ENCODE peak calls at places on chromosomes 11 and 22, in eight cellular contexts. G is neural crest cell, V is brain microvascular endothelial cell, O is dorsolateral prefrontal cortex, A is kidney, I is cardiac fibroblast, E is RWPE1, Z is astrocyte of the spinal cord. L is an unnamed sample.
A peak's percentile ranks its signal among the peaks of the same experiment; 100 is the strongest.

GRCh38 chr11:34650528-34650927 is 29.6 kb downstream of the EHF start:
- DNase-seq in G (no peak), V (no peak), O (no peak), A (no peak), I (peak; percentile 56), E (no peak), Z (peak; percentile 66), L (no peak)

GRCh38 chr11:102842930-102843329 is 479 bp downstream of the MMP3 start:
- DNase-seq in G (no peak), V (no peak), O (no peak), A (no peak), I (no peak), E (no peak), Z (no peak), L (no peak)

GRCh38 chr11:36455658-36456111 is 54.4 kb downstream of the TRAF6 start:
- DNase-seq in G (peak; percentile 16), V (peak; percentile 98), O (no peak), A (peak; percentile 95), I (peak; percentile 98), E (peak; percentile 14), Z (peak; percentile 100), L (peak; percentile 97)

GRCh38 chr11:115303304-115303703 is 200.9 kb downstream of the CADM1 start:
- DNase-seq in G (no peak), V (no peak), O (no peak), A (no peak), I (no peak), E (no peak), Z (no peak), L (no peak)

GRCh38 chr11:123742778-123743177 is 1.3 kb upstream of the ZNF202 start:
- DNase-seq in G (no peak), V (no peak), O (no peak), A (no peak), I (no peak), E (no peak), Z (no peak), L (no peak)

GRCh38 chr11:124762624-124763155 is 600 bp upstream of the ESAM start:
- DNase-seq in G (no peak), V (no peak), O (no peak), A (peak; percentile 77), I (no peak), E (no peak), Z (no peak), L (no peak)

GRCh38 chr22:18136563-18137320 is 13.2 kb upstream of the USP18 start:
- DNase-seq in G (no peak), V (no peak), O (no peak), A (no peak), I (no peak), E (no peak), Z (no peak), L (peak; percentile 88)

GRCh38 chr11:16097543-16097942 is 258.8 kb downstream of the SOX6 start:
- DNase-seq in G (no peak), V (no peak), O (no peak), A (no peak), I (no peak), E (peak; percentile 66), Z (no peak), L (no peak)

GRCh38 chr22:33723915-33724314 is 196.4 kb downstream of the LARGE1 start:
- DNase-seq in G (no peak), V (no peak), O (no peak), A (no peak), I (no peak), E (no peak), Z (no peak), L (no peak)

GRCh38 chr22:20013382-20013871 is 3.2 kb downstream of the ARVCF start:
- DNase-seq in G (peak; percentile 82), V (peak; percentile 26), O (peak; percentile 79), A (peak; percentile 89), I (peak; percentile 56), E (no peak), Z (peak; percentile 60), L (peak; percentile 90)

GRCh38 chr11:130166457-130166784 is 6.8 kb downstream of the ST14 start:
- DNase-seq in G (no peak), V (peak; percentile 98), O (no peak), A (no peak), I (peak; percentile 96), E (peak; percentile 95), Z (peak; percentile 94), L (no peak)

GRCh38 chr11:100878474-100878873 is 191.4 kb downstream of the ARHGAP42 start:
- DNase-seq in G (no peak), V (peak; percentile 58), O (no peak), A (no peak), I (peak; percentile 92), E (no peak), Z (peak; percentile 79), L (no peak)

GRCh38 chr11:2681408-2682145 is 18.2 kb downstream of the KCNQ1OT1 start:
- DNase-seq in G (no peak), V (no peak), O (no peak), A (no peak), I (no peak), E (no peak), Z (no peak), L (no peak)

GRCh38 chr11:65699306-65699705 is 12.7 kb upstream of the KAT5 start:
- DNase-seq in G (no peak), V (no peak), O (no peak), A (no peak), I (no peak), E (no peak), Z (no peak), L (no peak)

GRCh38 chr22:44091751-44092150 is 67.6 kb downstream of the PARVB start:
- DNase-seq in G (no peak), V (no peak), O (no peak), A (peak; percentile 28), I (no peak), E (no peak), Z (no peak), L (peak; percentile 20)

GRCh38 chr22:44089717-44090570 is 65.8 kb downstream of the PARVB start:
- DNase-seq in G (no peak), V (no peak), O (no peak), A (peak; percentile 23), I (no peak), E (no peak), Z (no peak), L (peak; percentile 77)

GRCh38 chr22:44090571-44090905 is 66.4 kb downstream of the PARVB start:
- DNase-seq in G (no peak), V (no peak), O (no peak), A (peak; percentile 47), I (no peak), E (no peak), Z (no peak), L (peak; percentile 52)

GRCh38 chr22:44092636-44093220 is 68.6 kb downstream of the PARVB start:
- DNase-seq in G (no peak), V (no peak), O (no peak), A (peak; percentile 49), I (no peak), E (no peak), Z (no peak), L (peak; percentile 60)

GRCh38 chr22:44091021-44091721 is 67.1 kb downstream of the PARVB start:
- DNase-seq in G (no peak), V (peak; percentile 31), O (no peak), A (peak; percentile 43), I (peak; percentile 36), E (no peak), Z (peak; percentile 10), L (peak; percentile 47)
- TF ChIP-seq CTCF in G (peak; percentile 44), V (peak; percentile 68), O (peak; percentile 19), A (no peak), I (peak; percentile 31), E (no peak), Z (peak; percentile 29), L (peak; percentile 72)

GRCh38 chr11:62592216-62592815 is 993 bp upstream of the TUT1 start:
- DNase-seq in G (no peak), V (no peak), O (no peak), A (peak; percentile 22), I (no peak), E (no peak), Z (no peak), L (no peak)
- TF ChIP-seq CTCF in G (no peak), V (no peak), O (no peak), A (no peak), I (no peak), E (no peak), Z (no peak), L (peak; percentile 3)

GRCh38 chr22:44496305-44496704 is 1.7 kb downstream of the RTL6 start:
- DNase-seq in G (no peak), V (no peak), O (no peak), A (peak; percentile 71), I (no peak), E (no peak), Z (no peak), L (no peak)

GRCh38 chr22:44496844-44497217 is 1.2 kb downstream of the RTL6 start:
- DNase-seq in G (no peak), V (no peak), O (no peak), A (peak; percentile 78), I (no peak), E (no peak), Z (no peak), L (no peak)

GRCh38 chr22:44497904-44498242 is at the start of gene RTL6:
- DNase-seq in G (no peak), V (no peak), O (no peak), A (no peak), I (no peak), E (no peak), Z (no peak), L (no peak)

GRCh38 chr22:44495629-44496028 is 2.4 kb downstream of the RTL6 start:
- DNase-seq in G (no peak), V (no peak), O (no peak), A (no peak), I (no peak), E (no peak), Z (no peak), L (no peak)

GRCh38 chr22:44497218-44497903 is 672 bp downstream of the RTL6 start:
- DNase-seq in G (no peak), V (no peak), O (peak; percentile 49), A (peak; percentile 81), I (peak; percentile 19), E (peak; percentile 8), Z (peak; percentile 29), L (no peak)
- TF ChIP-seq CTCF in G (no peak), V (no peak), O (no peak), A (no peak), I (no peak), E (no peak), Z (no peak), L (peak; percentile 11)

GRCh38 chr22:32106930-32107329 is 52.2 kb downstream of the C22orf42 start:
- DNase-seq in G (peak; percentile 41), V (no peak), O (no peak), A (no peak), I (peak; percentile 12), E (peak; percentile 19), Z (peak; percentile 9), L (no peak)

GRCh38 chr22:32100711-32101110 is 57.6 kb downstream of the SLC5A1 start:
- DNase-seq in G (no peak), V (no peak), O (no peak), A (no peak), I (no peak), E (no peak), Z (no peak), L (no peak)

DNA sequence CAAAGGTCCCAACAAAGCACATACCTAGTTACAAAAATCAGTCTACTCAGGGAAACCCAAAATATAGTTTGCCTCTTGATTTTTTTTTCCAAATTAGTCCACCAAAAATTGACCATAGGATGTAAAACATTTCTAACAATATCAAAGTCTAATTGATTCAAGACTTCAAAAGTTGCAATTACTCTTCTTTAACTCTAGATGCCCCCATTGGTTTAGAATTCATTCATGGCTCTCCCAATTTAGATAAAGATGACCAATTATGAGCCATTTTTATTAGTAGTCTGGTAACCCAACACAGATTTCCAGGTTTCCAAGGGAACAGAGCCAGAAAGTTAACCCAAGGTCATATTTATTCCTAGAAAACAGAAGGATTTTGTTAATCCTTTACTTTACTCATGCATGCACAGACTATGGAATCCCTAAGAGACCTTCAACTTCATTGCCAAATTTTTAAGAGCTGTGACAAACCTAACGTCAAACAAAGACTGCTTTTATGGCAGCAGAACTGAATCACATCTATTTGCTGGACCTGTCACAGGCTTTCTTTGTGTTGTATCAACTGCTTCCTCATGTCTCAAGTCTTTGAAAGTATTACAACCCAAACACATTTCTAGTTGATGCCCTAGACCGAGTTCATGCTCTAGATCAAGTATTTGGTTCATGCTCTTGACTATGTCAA is 55.3 kb downstream of the C22orf42 start:
- DNase-seq in G (no peak), V (no peak), O (no peak), A (no peak), I (peak; percentile 45), E (no peak), Z (no peak), L (no peak)
- TF ChIP-seq CTCF in G (peak; percentile 65), V (peak; percentile 23), O (peak; percentile 56), A (no peak), I (peak; percentile 23), E (no peak), Z (no peak), L (peak; percentile 76)